ENCODE peak calls at places on chromosome 18, in five cellular contexts. A is neuronal stem cell, C is mesenchymal stem cell, N is H9, T is mesendoderm. L is an unnamed sample.

GRCh38 chr18:30970201-30970816 is 72.2 kb downstream of the DSC3 start:
- DNase-seq in N (no peak), A (no peak), C (peak), T (peak), L (peak)

GRCh38 chr18:12307871-12308385 is at the start of gene TUBB6:
- DNase-seq in A (peak), N (peak), C (peak), T (peak), L (peak)

GRCh38 chr18:75216212-75216925 is 5.8 kb downstream of the TSHZ1 start:
- DNase-seq in C (no peak), N (no peak), A (no peak), T (no peak), L (no peak)

GRCh38 chr18:63131106-63131943 is 188.2 kb downstream of the BCL2 start:
- DNase-seq in N (peak), C (peak), T (peak), A (peak), L (peak)

GRCh38 chr18:46337206-46337710 is 233.1 kb downstream of the HAUS1 start:
- DNase-seq in C (no peak), T (no peak), A (no peak), N (no peak), L (no peak)

GRCh38 chr18:6482198-6482977 is 67.7 kb upstream of the L3MBTL4 start:
- DNase-seq in N (peak), T (peak), A (peak), C (peak), L (peak)

GRCh38 chr18:43170586-43170985 is 55.1 kb upstream of the RIT2 start:
- DNase-seq in A (no peak), N (peak), T (peak), C (no peak), L (no peak)

GRCh38 chr18:48345596-48345995 is 63.6 kb downstream of the ZBTB7C start:
- DNase-seq in T (no peak), N (no peak), A (no peak), C (peak), L (no peak)

GRCh38 chr18:9823805-9824473 is 61.8 kb upstream of the TXNDC2 start:
- DNase-seq in C (no peak), A (no peak), N (no peak), T (no peak), L (no peak)

GRCh38 chr18:35949903-35950627 is 22.4 kb upstream of the RMP24 start:
- DNase-seq in N (peak), C (peak), T (peak), A (peak), L (peak)

GRCh38 chr18:72089432-72089831 is 454.7 kb downstream of the CBLN2 start:
- DNase-seq in T (no peak), N (no peak), A (no peak), C (no peak), L (no peak)

GRCh38 chr18:13165636-13166423 is 52.7 kb upstream of the LDLRAD4 start:
- DNase-seq in C (no peak), N (peak), T (peak), A (no peak), L (peak)

GRCh38 chr18:50428531-50429206 is 53.8 kb downstream of the SKA1 start:
- DNase-seq in T (peak), N (no peak), C (peak), A (no peak), L (no peak)

GRCh38 chr18:60064271-60064670 is 164.5 kb downstream of the PMAIP1 start:
- DNase-seq in A (no peak), C (no peak), T (no peak), N (no peak), L (no peak)

GRCh38 chr18:8215741-8216140 is 393.5 kb upstream of the RAB12 start:
- DNase-seq in A (no peak), T (peak), C (no peak), N (peak), L (no peak)

GRCh38 chr18:79406708-79407107 is 11.0 kb downstream of the NFATC1 start:
- DNase-seq in C (no peak), N (no peak), A (no peak), T (no peak), L (no peak)

GRCh38 chr18:5588529-5588928 is 44.7 kb upstream of the EPB41L3 start:
- DNase-seq in N (no peak), C (no peak), A (no peak), T (no peak), L (no peak)

GRCh38 chr18:8426401-8426800 is 182.8 kb upstream of the RAB12 start:
- DNase-seq in T (peak), C (no peak), A (no peak), N (peak), L (no peak)

GRCh38 chr18:13868501-13869271 is 44.7 kb downstream of the MC5R start:
- DNase-seq in T (peak), A (peak), N (peak), C (no peak), L (no peak)

GRCh38 chr18:59546164-59546563 is 151.1 kb downstream of the CCBE1 start:
- DNase-seq in A (no peak), T (no peak), N (no peak), C (no peak), L (no peak)

GRCh38 chr18:55353806-55354205 is 234.2 kb downstream of the TCF4 start:
- DNase-seq in N (no peak), C (no peak), A (no peak), T (no peak), L (no peak)

GRCh38 chr18:68467966-68468365 is 246.9 kb downstream of the TMX3 start:
- DNase-seq in C (no peak), N (no peak), A (no peak), T (no peak), L (no peak)

GRCh38 chr18:7369006-7369405 is 138.1 kb downstream of the LRRC30 start:
- DNase-seq in A (no peak), C (no peak), T (peak), N (no peak), L (no peak)

GRCh38 chr18:75269140-75269676 is 58.6 kb downstream of the TSHZ1 start:
- DNase-seq in T (no peak), C (no peak), N (no peak), A (no peak), L (no peak)

GRCh38 chr18:69969491-69969890 is 21.8 kb upstream of the CD226 start:
- DNase-seq in T (no peak), A (no peak), N (no peak), C (no peak), L (no peak)

GRCh38 chr18:57113783-57114465 is 33.0 kb upstream of the BOD1L2 start:
- DNase-seq in C (no peak), N (no peak), A (no peak), T (no peak), L (no peak)

GRCh38 chr18:23057096-23057495 is 78.2 kb upstream of the CABLES1 start:
- DNase-seq in T (no peak), A (no peak), N (no peak), C (no peak), L (no peak)

GRCh38 chr18:32152705-32153448 is 37.0 kb upstream of the MEP1B start:
- DNase-seq in N (no peak), A (no peak), C (no peak), T (no peak), L (no peak)

GRCh38 chr18:11488175-11488574 is 121.2 kb upstream of the SLC35G4 start:
- DNase-seq in C (no peak), N (no peak), A (no peak), T (no peak), L (no peak)

GRCh38 chr18:48993586-48993985 is 42.8 kb upstream of the SMAD7 start:
- DNase-seq in T (no peak), A (no peak), C (peak), N (no peak), L (no peak)

GRCh38 chr18:2192562-2192961 is 378.7 kb downstream of the METTL4 start:
- DNase-seq in T (no peak), A (no peak), C (no peak), N (no peak), L (no peak)

GRCh38 chr18:64103979-64104378 is 44.9 kb downstream of the LINC00305 start:
- DNase-seq in A (no peak), T (peak), N (peak), C (peak), L (peak)

GRCh38 chr18:6427281-6427680 is 12.6 kb upstream of the L3MBTL4 start:
- DNase-seq in A (no peak), C (no peak), N (no peak), T (no peak), L (no peak)

GRCh38 chr18:3775996-3776395 is 326.0 kb downstream of the TGIF1 start:
- DNase-seq in C (no peak), N (no peak), A (no peak), T (no peak), L (peak)
- H2AK5ac ChIP-seq in C (no peak), N (no peak), A (no peak), T (no peak), L (no peak)

GRCh38 chr18:76822510-76823165 is at the start of gene ZNF236:
- DNase-seq in N (peak), T (peak), A (peak), C (peak), L (peak)

GRCh38 chr18:76823166-76823539 is 796 bp downstream of the ZNF236 start:
- DNase-seq in T (peak), A (no peak), N (no peak), C (no peak), L (no peak)

GRCh38 chr18:76824754-76825153 is 2.4 kb downstream of the ZNF236 start:
- DNase-seq in N (no peak), A (no peak), C (no peak), T (no peak), L (no peak)

GRCh38 chr18:76824136-76824676 is 1.8 kb downstream of the ZNF236 start:
- DNase-seq in N (no peak), T (no peak), C (no peak), A (no peak), L (peak)

GRCh38 chr18:76823574-76823973 is 1.2 kb downstream of the ZNF236 start:
- DNase-seq in A (peak), N (peak), C (peak), T (peak), L (no peak)
- H3K23ac ChIP-seq in A (peak), N (no peak), C (no peak), T (peak), L (no peak)

DNA sequence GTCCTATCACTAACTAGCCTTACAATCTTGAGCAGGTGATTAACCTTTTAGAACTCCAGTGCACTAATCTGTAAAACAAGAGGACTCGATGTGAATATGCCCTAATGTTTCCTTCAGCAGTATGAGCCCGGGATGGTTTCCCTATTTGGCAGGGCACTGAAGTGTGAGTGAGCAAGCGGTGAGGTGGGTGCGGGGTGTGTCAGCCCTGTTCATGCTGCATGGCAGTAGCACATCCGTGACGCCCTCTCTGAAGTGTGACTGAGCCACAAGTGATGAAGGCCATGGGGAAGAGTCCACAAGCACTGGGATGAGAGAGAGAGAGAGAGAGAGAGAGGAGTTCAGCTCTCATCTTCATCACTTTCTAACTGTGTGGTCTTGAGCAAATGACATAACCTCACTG is 168.7 kb downstream of the SETBP1 start:
- DNase-seq in A (no peak), C (no peak), T (no peak), N (no peak), L (no peak)
- H2AK5ac ChIP-seq in A (no peak), C (no peak), T (no peak), N (no peak), L (no peak)

DNA sequence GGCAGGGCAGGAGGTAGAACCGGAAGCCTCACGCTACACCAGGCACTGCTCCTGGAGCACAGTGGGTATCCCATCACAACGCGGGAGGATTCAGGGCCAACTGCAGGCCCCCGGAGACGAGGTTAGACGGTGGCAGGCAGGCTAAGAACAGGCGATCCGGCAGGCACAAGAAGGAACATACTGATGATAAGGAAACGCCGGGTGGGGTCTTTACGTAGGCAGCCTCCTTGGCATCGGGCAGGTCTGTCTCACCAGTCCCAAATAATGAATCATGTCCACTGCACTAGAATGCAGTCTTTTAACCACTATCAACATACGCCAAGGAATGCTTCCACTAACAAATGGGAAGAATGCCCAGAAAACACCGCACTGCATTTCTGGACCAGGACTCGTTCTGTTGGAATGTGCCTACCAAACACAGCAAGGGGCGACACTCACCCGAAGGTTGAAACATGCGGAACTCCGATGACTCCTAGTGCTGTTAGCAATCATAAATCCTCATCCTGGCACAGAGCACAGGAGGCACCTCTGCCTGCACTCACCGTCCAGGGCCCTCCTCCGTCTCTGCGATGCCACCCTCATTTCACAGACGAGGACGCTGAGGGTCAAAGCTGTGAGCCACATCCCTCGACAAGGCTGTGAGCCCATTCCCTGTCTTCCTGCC is 35.2 kb downstream of the ZNF516 start:
- DNase-seq in T (peak), N (peak), A (no peak), C (peak), L (no peak)
- H3K23ac ChIP-seq in T (no peak), N (no peak), A (peak), C (peak), L (no peak)

DNA sequence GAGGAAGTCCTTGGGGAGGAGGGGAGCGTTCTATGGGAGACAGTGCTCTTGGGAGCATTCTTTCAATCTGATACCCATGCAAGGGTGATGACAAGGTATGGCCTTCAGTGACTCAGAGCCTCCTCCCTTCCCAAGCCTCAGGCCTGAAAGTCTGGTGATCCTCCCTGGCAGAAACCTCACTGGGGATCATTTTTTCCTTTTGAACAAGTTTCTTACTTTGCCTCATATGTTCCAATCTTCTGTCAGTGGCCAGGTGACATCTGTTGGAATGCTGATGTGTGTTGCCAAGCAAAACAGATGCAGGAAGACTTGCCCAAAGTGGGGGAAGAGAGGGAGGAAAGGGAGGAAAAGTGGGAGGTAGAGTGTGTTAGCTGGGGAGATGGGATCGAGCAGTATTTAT is 224.8 kb downstream of the NEDD4L start:
- DNase-seq in N (no peak), T (peak), A (no peak), C (peak), L (peak)
- H2AK5ac ChIP-seq in N (no peak), T (no peak), A (no peak), C (peak), L (no peak)